ENCODE peak calls at places on chromosomes 4 and X, in four cellular contexts. V is H4; U is natural killer cell; L is CD8-positive, alpha-beta T cell. C is an unnamed sample.
A peak's percentile ranks its signal among the peaks of the same experiment; 100 is the strongest.

GRCh38 chrX:85243761-85244410 is at the start of the genes SATL1 and ZNF711:
- DNase-seq in U (peak; percentile 14), V (peak; percentile 69), L (no peak), C (no peak)

GRCh38 chr4:110224812-110225211 is 26.4 kb upstream of the ELOVL6 start:
- DNase-seq in V (no peak), U (no peak), L (no peak), C (no peak)

GRCh38 chr4:44196796-44197195 is 251.8 kb downstream of the KCTD8 start:
- DNase-seq in L (no peak), U (no peak), V (no peak), C (no peak)

GRCh38 chrX:3962511-3963350 is 249.3 kb upstream of the PRKX start:
- DNase-seq in V (peak; percentile 15), U (no peak), L (no peak), C (no peak)

GRCh38 chr4:168605411-168605810 is 108.6 kb downstream of the PALLD start:
- DNase-seq in V (peak; percentile 24), U (no peak), L (no peak), C (no peak)

GRCh38 chr4:5711479-5712184 is 631 bp downstream of the EVC start:
- DNase-seq in V (peak; percentile 44), L (no peak), U (no peak), C (no peak)

GRCh38 chr4:115279300-115279699 is 165.9 kb upstream of the NDST4 start:
- DNase-seq in U (no peak), V (no peak), L (no peak), C (no peak)

GRCh38 chr4:172705565-172705964 is 463.0 kb upstream of the GALNT7 start:
- DNase-seq in U (no peak), L (no peak), V (no peak), C (no peak)

GRCh38 chr4:21887481-21887880 is 61.1 kb downstream of the KCNIP4 start:
- DNase-seq in U (no peak), L (no peak), V (no peak), C (no peak)

GRCh38 chr4:40283968-40284367 is 51.2 kb upstream of the CHRNA9 start:
- DNase-seq in V (peak; percentile 93), L (peak; percentile 55), U (no peak), C (peak; percentile 75)

GRCh38 chr4:1763550-1764080 is 29.5 kb upstream of the FGFR3 start:
- DNase-seq in V (peak; percentile 46), L (no peak), U (no peak), C (no peak)

GRCh38 chrX:23478561-23478960 is 143.9 kb downstream of the PTCHD1 start:
- DNase-seq in U (no peak), V (no peak), L (no peak), C (no peak)

GRCh38 chrX:7074135-7074907 is 73.2 kb upstream of the STS start:
- DNase-seq in L (no peak), V (no peak), U (no peak), C (no peak)

GRCh38 chr4:2832309-2832980 is 11.2 kb upstream of the ADD1 start:
- DNase-seq in L (no peak), V (no peak), U (peak; percentile 11), C (no peak)

GRCh38 chr4:140296335-140296753 is 77.1 kb upstream of the SCOC start:
- DNase-seq in U (no peak), V (peak; percentile 66), L (no peak), C (no peak)

GRCh38 chr4:138949866-138950265 is 65.7 kb upstream of the NOCT start:
- DNase-seq in V (no peak), U (no peak), L (no peak), C (no peak)

GRCh38 chr4:123536225-123536624 is 139.6 kb downstream of the SPRY1 start:
- DNase-seq in U (no peak), L (no peak), V (no peak), C (no peak)

GRCh38 chrX:27008486-27008885 is 454.7 kb downstream of the PPP4R3C start:
- DNase-seq in L (no peak), V (no peak), U (no peak), C (no peak)

GRCh38 chrX:12007881-12008280 is 130.4 kb upstream of the FRMPD4 start:
- DNase-seq in V (peak; percentile 75), U (no peak), L (no peak), C (no peak)

GRCh38 chr4:18464160-18464559 is 442.6 kb upstream of the LCORL start:
- DNase-seq in L (no peak), V (no peak), U (no peak), C (no peak)

GRCh38 chr4:185779520-185779919 is 32.5 kb downstream of the SORBS2 start:
- DNase-seq in U (no peak), L (no peak), V (no peak), C (no peak)

C was measured in T-helper 1 cell.